ENCODE peak calls at places on chromosomes 16 and 17, in ten cellular contexts. One of them, this sample, is unnamed.
A peak's percentile ranks its signal among the peaks of the same experiment; 100 is the strongest.

GRCh38 chr16:88617268-88618031 is 20.9 kb upstream of the IL17C start:
- DNase-seq in A549: no peak
- DNase-seq in cardiac muscle cell: no peak
- DNase-seq in Panc1: no peak
- DNase-seq in cardiac fibroblast: no peak
- DNase-seq in HepG2: no peak
- DNase-seq in brain microvascular endothelial cell: no peak
- DNase-seq in tibial artery: no peak
- DNase-seq in CD8-positive, alpha-beta T cell: no peak
- DNase-seq in IMR-90: peak; percentile 66
- DNase-seq in this sample: no peak

GRCh38 chr16:54193656-54194007 is 93.0 kb downstream of the IRX3 start:
- DNase-seq in A549: peak; percentile 47
- DNase-seq in cardiac muscle cell: peak; percentile 81
- DNase-seq in Panc1: no peak
- DNase-seq in cardiac fibroblast: peak; percentile 81
- DNase-seq in HepG2: peak; percentile 58
- DNase-seq in brain microvascular endothelial cell: peak; percentile 61
- DNase-seq in tibial artery: peak; percentile 89
- DNase-seq in CD8-positive, alpha-beta T cell: no peak
- DNase-seq in IMR-90: peak; percentile 25
- DNase-seq in this sample: peak; percentile 68

GRCh38 chr17:28357901-28358197 is 522 bp upstream of the POLDIP2 start:
- DNase-seq in A549: no peak
- DNase-seq in cardiac muscle cell: no peak
- DNase-seq in Panc1: no peak
- DNase-seq in cardiac fibroblast: no peak
- DNase-seq in HepG2: no peak
- DNase-seq in brain microvascular endothelial cell: no peak
- DNase-seq in tibial artery: no peak
- DNase-seq in CD8-positive, alpha-beta T cell: no peak
- DNase-seq in IMR-90: no peak
- DNase-seq in this sample: no peak

GRCh38 chr16:27080870-27081269 is 14.1 kb downstream of the C16orf82 start:
- DNase-seq in A549: peak; percentile 35
- DNase-seq in cardiac muscle cell: no peak
- DNase-seq in Panc1: no peak
- DNase-seq in cardiac fibroblast: no peak
- DNase-seq in HepG2: peak; percentile 43
- DNase-seq in brain microvascular endothelial cell: peak; percentile 4
- DNase-seq in tibial artery: peak; percentile 1
- DNase-seq in CD8-positive, alpha-beta T cell: no peak
- DNase-seq in IMR-90: no peak
- DNase-seq in this sample: no peak

GRCh38 chr17:63701477-63702222 is 1.7 kb upstream of the LIMD2 start:
- DNase-seq in A549: no peak
- DNase-seq in cardiac muscle cell: no peak
- DNase-seq in Panc1: no peak
- DNase-seq in cardiac fibroblast: no peak
- DNase-seq in HepG2: no peak
- DNase-seq in brain microvascular endothelial cell: no peak
- DNase-seq in tibial artery: peak; percentile 55
- DNase-seq in CD8-positive, alpha-beta T cell: peak; percentile 68
- DNase-seq in IMR-90: no peak
- DNase-seq in this sample: no peak

GRCh38 chr17:78128616-78129384 is at the start of gene TMC6:
- DNase-seq in A549: peak; percentile 74
- DNase-seq in cardiac muscle cell: no peak
- DNase-seq in Panc1: no peak
- DNase-seq in cardiac fibroblast: no peak
- DNase-seq in HepG2: peak; percentile 87
- DNase-seq in brain microvascular endothelial cell: no peak
- DNase-seq in tibial artery: no peak
- DNase-seq in CD8-positive, alpha-beta T cell: peak; percentile 69
- DNase-seq in IMR-90: no peak
- DNase-seq in this sample: peak; percentile 66

GRCh38 chr17:78501241-78502036 is 75.8 kb downstream of the DNAH17 start:
- DNase-seq in A549: no peak
- DNase-seq in cardiac muscle cell: no peak
- DNase-seq in Panc1: no peak
- DNase-seq in cardiac fibroblast: no peak
- DNase-seq in HepG2: no peak
- DNase-seq in brain microvascular endothelial cell: no peak
- DNase-seq in tibial artery: no peak
- DNase-seq in CD8-positive, alpha-beta T cell: no peak
- DNase-seq in IMR-90: no peak
- DNase-seq in this sample: no peak

GRCh38 chr16:55444754-55445485 is 34.1 kb upstream of the MMP2 start:
- DNase-seq in A549: no peak
- DNase-seq in cardiac muscle cell: peak; percentile 31
- DNase-seq in Panc1: no peak
- DNase-seq in cardiac fibroblast: no peak
- DNase-seq in HepG2: no peak
- DNase-seq in brain microvascular endothelial cell: no peak
- DNase-seq in tibial artery: peak; percentile 75
- DNase-seq in CD8-positive, alpha-beta T cell: no peak
- DNase-seq in IMR-90: no peak
- DNase-seq in this sample: no peak

GRCh38 chr16:28553776-28554633 is at the start of gene SGF29:
- DNase-seq in A549: peak; percentile 90
- DNase-seq in cardiac muscle cell: peak; percentile 94
- DNase-seq in Panc1: peak; percentile 85
- DNase-seq in cardiac fibroblast: peak; percentile 96
- DNase-seq in HepG2: peak; percentile 82
- DNase-seq in brain microvascular endothelial cell: peak; percentile 90
- DNase-seq in tibial artery: peak; percentile 96
- DNase-seq in CD8-positive, alpha-beta T cell: peak; percentile 92
- DNase-seq in IMR-90: peak; percentile 89
- DNase-seq in this sample: peak; percentile 77
- TF ChIP-seq CTCF in A549: peak; percentile 41
- TF ChIP-seq CTCF in cardiac muscle cell: peak; percentile 24
- TF ChIP-seq CTCF in Panc1: peak; percentile 68
- TF ChIP-seq CTCF in cardiac fibroblast: peak; percentile 8
- TF ChIP-seq CTCF in HepG2: peak; percentile 86
- TF ChIP-seq CTCF in brain microvascular endothelial cell: no peak
- TF ChIP-seq CTCF in tibial artery: peak; percentile 29
- TF ChIP-seq CTCF in CD8-positive, alpha-beta T cell: no peak
- TF ChIP-seq CTCF in IMR-90: peak; percentile 32
- TF ChIP-seq CTCF in this sample: peak; percentile 34

GRCh38 chr17:65057520-65058075 is 1.1 kb upstream of the GNA13 start:
- DNase-seq in A549: no peak
- DNase-seq in cardiac muscle cell: no peak
- DNase-seq in Panc1: no peak
- DNase-seq in cardiac fibroblast: no peak
- DNase-seq in HepG2: no peak
- DNase-seq in brain microvascular endothelial cell: no peak
- DNase-seq in tibial artery: no peak
- DNase-seq in CD8-positive, alpha-beta T cell: no peak
- DNase-seq in IMR-90: no peak
- DNase-seq in this sample: no peak

GRCh38 chr17:65054602-65055001 is 1.9 kb downstream of the GNA13 start:
- DNase-seq in A549: no peak
- DNase-seq in cardiac muscle cell: no peak
- DNase-seq in Panc1: no peak
- DNase-seq in cardiac fibroblast: no peak
- DNase-seq in HepG2: no peak
- DNase-seq in brain microvascular endothelial cell: no peak
- DNase-seq in tibial artery: no peak
- DNase-seq in CD8-positive, alpha-beta T cell: no peak
- DNase-seq in IMR-90: no peak
- DNase-seq in this sample: no peak

GRCh38 chr17:65055280-65055707 is 1.2 kb downstream of the GNA13 start:
- DNase-seq in A549: no peak
- DNase-seq in cardiac muscle cell: no peak
- DNase-seq in Panc1: no peak
- DNase-seq in cardiac fibroblast: no peak
- DNase-seq in HepG2: no peak
- DNase-seq in brain microvascular endothelial cell: no peak
- DNase-seq in tibial artery: no peak
- DNase-seq in CD8-positive, alpha-beta T cell: no peak
- DNase-seq in IMR-90: no peak
- DNase-seq in this sample: no peak

GRCh38 chr17:65058151-65058550 is 1.6 kb upstream of the GNA13 start:
- DNase-seq in A549: no peak
- DNase-seq in cardiac muscle cell: no peak
- DNase-seq in Panc1: no peak
- DNase-seq in cardiac fibroblast: no peak
- DNase-seq in HepG2: no peak
- DNase-seq in brain microvascular endothelial cell: no peak
- DNase-seq in tibial artery: no peak
- DNase-seq in CD8-positive, alpha-beta T cell: no peak
- DNase-seq in IMR-90: no peak
- DNase-seq in this sample: no peak

DNA sequence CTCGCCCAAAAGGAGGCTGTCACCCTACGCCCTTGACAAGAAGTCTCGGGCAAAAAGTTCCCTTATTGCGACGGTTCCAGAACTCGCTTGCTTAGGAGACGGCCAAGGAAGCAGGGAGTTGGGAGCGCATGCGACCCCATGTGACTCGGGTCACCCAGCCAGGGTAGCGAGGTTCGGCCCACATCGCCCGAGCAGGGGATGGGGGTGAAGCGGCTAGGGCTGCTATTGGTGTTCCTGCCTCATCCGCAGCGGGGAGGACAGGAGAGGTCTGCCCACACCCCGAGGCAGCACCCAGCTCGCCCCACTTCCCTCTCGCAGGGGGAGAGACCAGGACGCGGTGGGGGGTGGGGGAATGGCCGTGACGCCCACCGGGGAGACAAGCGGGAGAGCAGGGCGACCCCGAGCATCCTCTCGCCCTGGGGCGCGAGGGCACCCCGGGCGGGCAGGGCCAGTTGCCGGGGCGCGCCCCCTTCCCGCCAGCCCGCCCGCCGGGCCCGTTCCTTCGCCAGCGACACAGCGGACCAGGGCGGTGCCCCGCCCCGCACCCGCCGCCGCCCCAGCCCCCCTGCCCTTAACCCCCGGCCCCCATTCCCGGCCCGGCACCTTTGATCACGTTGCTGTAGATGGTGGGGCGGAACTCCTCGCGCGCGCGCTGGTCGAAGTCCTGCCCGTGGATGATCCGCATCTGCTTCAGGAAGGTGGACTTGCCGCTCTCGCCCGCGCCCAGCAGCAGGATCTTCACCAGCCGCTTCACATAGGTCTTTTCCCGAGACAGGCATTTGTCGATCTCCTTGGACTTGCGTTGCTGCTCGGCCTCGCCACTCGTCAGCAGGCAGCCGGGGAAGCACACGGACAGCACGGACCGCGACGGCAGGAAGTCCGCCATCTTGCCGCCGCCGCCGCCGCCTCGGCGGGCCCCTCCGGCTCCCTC is 567 bp downstream of the GNA13 start:
- DNase-seq in A549: peak; percentile 73
- DNase-seq in cardiac muscle cell: peak; percentile 58
- DNase-seq in Panc1: no peak
- DNase-seq in cardiac fibroblast: no peak
- DNase-seq in HepG2: peak; percentile 38
- DNase-seq in brain microvascular endothelial cell: peak; percentile 59
- DNase-seq in tibial artery: peak; percentile 87
- DNase-seq in CD8-positive, alpha-beta T cell: peak; percentile 42
- DNase-seq in IMR-90: peak; percentile 22
- DNase-seq in this sample: peak; percentile 40
- TF ChIP-seq CTCF in A549: no peak
- TF ChIP-seq CTCF in cardiac muscle cell: no peak
- TF ChIP-seq CTCF in Panc1: no peak
- TF ChIP-seq CTCF in cardiac fibroblast: no peak
- TF ChIP-seq CTCF in HepG2: peak; percentile 3
- TF ChIP-seq CTCF in brain microvascular endothelial cell: no peak
- TF ChIP-seq CTCF in tibial artery: no peak
- TF ChIP-seq CTCF in CD8-positive, alpha-beta T cell: no peak
- TF ChIP-seq CTCF in IMR-90: no peak
- TF ChIP-seq CTCF in this sample: no peak

GRCh38 chr17:2396568-2397246 is 4.2 kb downstream of the MNT start:
- DNase-seq in A549: peak; percentile 86
- DNase-seq in cardiac muscle cell: peak; percentile 98
- DNase-seq in Panc1: no peak
- DNase-seq in cardiac fibroblast: peak; percentile 100
- DNase-seq in HepG2: peak; percentile 95
- DNase-seq in brain microvascular endothelial cell: peak; percentile 97
- DNase-seq in tibial artery: peak; percentile 99
- DNase-seq in CD8-positive, alpha-beta T cell: no peak
- DNase-seq in IMR-90: peak; percentile 98
- DNase-seq in this sample: peak; percentile 71

GRCh38 chr17:2394775-2395191 is 6.1 kb downstream of the MNT start:
- DNase-seq in A549: no peak
- DNase-seq in cardiac muscle cell: no peak
- DNase-seq in Panc1: no peak
- DNase-seq in cardiac fibroblast: no peak
- DNase-seq in HepG2: no peak
- DNase-seq in brain microvascular endothelial cell: no peak
- DNase-seq in tibial artery: no peak
- DNase-seq in CD8-positive, alpha-beta T cell: no peak
- DNase-seq in IMR-90: no peak
- DNase-seq in this sample: no peak

GRCh38 chr17:2393954-2394749 is 6.7 kb downstream of the MNT start:
- DNase-seq in A549: no peak
- DNase-seq in cardiac muscle cell: no peak
- DNase-seq in Panc1: no peak
- DNase-seq in cardiac fibroblast: no peak
- DNase-seq in HepG2: no peak
- DNase-seq in brain microvascular endothelial cell: no peak
- DNase-seq in tibial artery: no peak
- DNase-seq in CD8-positive, alpha-beta T cell: no peak
- DNase-seq in IMR-90: no peak
- DNase-seq in this sample: no peak

GRCh38 chr17:2396192-2396567 is 4.7 kb downstream of the MNT start:
- DNase-seq in A549: no peak
- DNase-seq in cardiac muscle cell: no peak
- DNase-seq in Panc1: no peak
- DNase-seq in cardiac fibroblast: no peak
- DNase-seq in HepG2: no peak
- DNase-seq in brain microvascular endothelial cell: no peak
- DNase-seq in tibial artery: no peak
- DNase-seq in CD8-positive, alpha-beta T cell: no peak
- DNase-seq in IMR-90: no peak
- DNase-seq in this sample: no peak

DNA sequence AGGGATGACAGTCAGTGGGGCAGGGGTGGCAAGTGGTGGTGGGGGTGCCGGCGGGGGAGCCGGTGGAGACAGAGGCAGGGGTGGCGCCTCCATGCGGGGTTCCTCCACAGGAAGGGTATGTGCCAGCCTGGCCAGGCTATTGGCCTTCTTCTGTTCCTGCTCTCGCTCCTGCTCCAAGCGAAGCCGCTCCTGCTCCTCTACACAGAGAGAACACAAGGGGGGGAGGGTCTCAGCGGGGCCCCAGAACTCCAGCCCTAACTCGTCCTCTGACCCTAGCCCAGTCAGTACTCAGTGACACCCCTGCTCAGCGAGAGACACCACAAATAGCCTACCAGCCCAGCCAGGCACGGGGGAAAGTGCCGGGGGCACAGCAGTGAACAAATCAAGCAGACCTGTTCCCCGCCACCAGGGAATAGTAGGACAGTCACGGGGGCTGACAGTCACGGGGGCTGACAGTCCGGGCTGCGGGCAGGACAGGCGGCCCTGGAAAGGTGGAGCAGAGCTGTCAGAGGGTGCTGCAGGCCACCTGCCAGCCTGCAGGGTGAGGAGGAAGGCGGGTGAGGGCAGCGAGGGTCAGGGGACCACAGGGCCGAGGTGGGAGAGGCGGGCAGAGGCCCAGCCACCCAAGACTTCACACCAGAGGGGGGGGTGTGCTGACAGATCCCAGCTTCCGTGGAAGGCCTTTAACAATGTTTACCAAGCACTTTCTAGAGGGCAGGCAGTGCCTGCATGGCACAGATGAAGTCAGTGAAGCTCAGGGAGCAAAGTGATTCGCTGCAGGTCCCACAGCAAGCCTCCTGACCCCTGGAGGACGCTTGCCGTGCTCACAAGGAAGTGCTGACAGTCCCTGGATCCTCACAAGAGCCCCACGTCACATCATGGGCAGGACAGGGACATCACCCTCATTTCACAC is 5.3 kb downstream of the MNT start:
- DNase-seq in A549: peak; percentile 51
- DNase-seq in cardiac muscle cell: peak; percentile 49
- DNase-seq in Panc1: no peak
- DNase-seq in cardiac fibroblast: peak; percentile 45
- DNase-seq in HepG2: peak; percentile 30
- DNase-seq in brain microvascular endothelial cell: peak; percentile 63
- DNase-seq in tibial artery: peak; percentile 82
- DNase-seq in CD8-positive, alpha-beta T cell: no peak
- DNase-seq in IMR-90: peak; percentile 58
- DNase-seq in this sample: no peak
- TF ChIP-seq CTCF in A549: no peak
- TF ChIP-seq CTCF in cardiac muscle cell: no peak
- TF ChIP-seq CTCF in Panc1: no peak
- TF ChIP-seq CTCF in cardiac fibroblast: peak; percentile 4
- TF ChIP-seq CTCF in HepG2: no peak
- TF ChIP-seq CTCF in brain microvascular endothelial cell: peak; percentile 25
- TF ChIP-seq CTCF in tibial artery: no peak
- TF ChIP-seq CTCF in CD8-positive, alpha-beta T cell: no peak
- TF ChIP-seq CTCF in IMR-90: peak; percentile 23
- TF ChIP-seq CTCF in this sample: no peak

GRCh38 chr17:54754560-54754959 is 146.1 kb upstream of the TOM1L1 start:
- DNase-seq in A549: no peak
- DNase-seq in cardiac muscle cell: no peak
- DNase-seq in Panc1: no peak
- DNase-seq in cardiac fibroblast: no peak
- DNase-seq in HepG2: peak; percentile 16
- DNase-seq in brain microvascular endothelial cell: no peak
- DNase-seq in tibial artery: peak; percentile 59
- DNase-seq in CD8-positive, alpha-beta T cell: no peak
- DNase-seq in IMR-90: no peak
- DNase-seq in this sample: no peak
- TF ChIP-seq CTCF in A549: peak; percentile 19
- TF ChIP-seq CTCF in cardiac muscle cell: no peak
- TF ChIP-seq CTCF in Panc1: peak; percentile 40
- TF ChIP-seq CTCF in cardiac fibroblast: no peak
- TF ChIP-seq CTCF in HepG2: peak; percentile 58
- TF ChIP-seq CTCF in brain microvascular endothelial cell: no peak
- TF ChIP-seq CTCF in tibial artery: no peak
- TF ChIP-seq CTCF in CD8-positive, alpha-beta T cell: no peak
- TF ChIP-seq CTCF in IMR-90: no peak
- TF ChIP-seq CTCF in this sample: peak; percentile 28

This sample was measured in progenitor cell of endocrine pancreas.